ENCODE peak calls at places on chromosome 14, in six cellular contexts. One of them, this sample, is unnamed.

GRCh38 chr14:38404100-38404541 is 148.2 kb upstream of the CLEC14A start:
- DNase-seq in WTC11: no peak
- DNase-seq in K562: no peak
- DNase-seq in HepG2: no peak
- DNase-seq in GM12878: no peak
- DNase-seq in H1: no peak
- DNase-seq in this sample: no peak

GRCh38 chr14:31582286-31582691 is 21.1 kb downstream of the NUBPL start:
- DNase-seq in WTC11: no peak
- DNase-seq in K562: no peak
- DNase-seq in HepG2: no peak
- DNase-seq in GM12878: no peak
- DNase-seq in H1: no peak
- DNase-seq in this sample: no peak

GRCh38 chr14:29354446-29354845 is 573.2 kb downstream of the PRKD1 start:
- DNase-seq in WTC11: no peak
- DNase-seq in K562: no peak
- DNase-seq in HepG2: no peak
- DNase-seq in GM12878: no peak
- DNase-seq in H1: no peak
- DNase-seq in this sample: no peak

GRCh38 chr14:32808574-32809098 is 130.0 kb upstream of the NPAS3 start:
- DNase-seq in WTC11: no peak
- DNase-seq in K562: no peak
- DNase-seq in HepG2: no peak
- DNase-seq in GM12878: no peak
- DNase-seq in H1: no peak
- DNase-seq in this sample: no peak

GRCh38 chr14:69752773-69753172 is 14.2 kb upstream of the SRSF5 start:
- DNase-seq in WTC11: no peak
- DNase-seq in K562: no peak
- DNase-seq in HepG2: no peak
- DNase-seq in GM12878: no peak
- DNase-seq in H1: no peak
- DNase-seq in this sample: no peak

GRCh38 chr14:21227981-21228380 is 41.3 kb downstream of the HNRNPC start:
- DNase-seq in WTC11: no peak
- DNase-seq in K562: no peak
- DNase-seq in HepG2: no peak
- DNase-seq in GM12878: no peak
- DNase-seq in H1: no peak
- DNase-seq in this sample: no peak

GRCh38 chr14:39447155-39447554 is 14.9 kb upstream of the FBXO33 start:
- DNase-seq in WTC11: no peak
- DNase-seq in K562: no peak
- DNase-seq in HepG2: no peak
- DNase-seq in GM12878: no peak
- DNase-seq in H1: no peak
- DNase-seq in this sample: no peak

GRCh38 chr14:104364830-104365229 is 214.7 kb upstream of the C14orf180 start:
- DNase-seq in WTC11: no peak
- DNase-seq in K562: no peak
- DNase-seq in HepG2: no peak
- DNase-seq in GM12878: no peak
- DNase-seq in H1: no peak
- DNase-seq in this sample: no peak

GRCh38 chr14:104294628-104294982 is 156.2 kb downstream of the KIF26A start:
- DNase-seq in WTC11: peak
- DNase-seq in K562: no peak
- DNase-seq in HepG2: no peak
- DNase-seq in GM12878: no peak
- DNase-seq in H1: no peak
- DNase-seq in this sample: no peak

GRCh38 chr14:99479903-99480855 is 480 bp downstream of the SETD3 start:
- DNase-seq in WTC11: peak
- DNase-seq in K562: peak
- DNase-seq in HepG2: peak
- DNase-seq in GM12878: no peak
- DNase-seq in H1: no peak
- DNase-seq in this sample: peak

GRCh38 chr14:94062344-94062904 is 18.6 kb downstream of the DDX24 start:
- DNase-seq in WTC11: no peak
- DNase-seq in K562: no peak
- DNase-seq in HepG2: no peak
- DNase-seq in GM12878: no peak
- DNase-seq in H1: no peak
- DNase-seq in this sample: no peak
- TF ChIP-seq ATF3 in WTC11: no peak
- TF ChIP-seq ATF3 in K562: no peak
- TF ChIP-seq ATF3 in HepG2: no peak
- TF ChIP-seq ATF3 in GM12878: no peak
- TF ChIP-seq ATF3 in H1: no peak
- TF ChIP-seq ATF3 in this sample: no peak

DNA sequence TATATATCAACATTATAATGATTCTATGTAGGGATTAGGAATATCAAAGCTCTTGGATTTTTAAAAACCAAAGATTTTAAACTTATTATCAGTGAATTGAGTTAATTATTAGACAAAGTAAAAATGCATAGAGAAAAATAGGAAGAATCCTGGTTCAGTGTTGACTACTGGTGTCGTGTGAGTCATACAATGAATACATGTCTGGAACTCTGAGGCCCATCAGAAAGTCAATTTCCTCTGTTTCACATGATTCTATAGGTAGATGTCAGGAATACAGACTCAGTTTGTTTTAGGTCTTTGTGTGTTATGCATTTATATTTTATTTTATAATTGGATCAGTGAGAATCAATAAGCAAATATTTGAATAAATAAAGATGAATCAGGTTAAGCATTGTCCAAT is 84.5 kb upstream of the RTL1 start:
- DNase-seq in WTC11: no peak
- DNase-seq in K562: no peak
- DNase-seq in HepG2: no peak
- DNase-seq in GM12878: no peak
- DNase-seq in H1: no peak
- DNase-seq in this sample: peak
- TF ChIP-seq ATF3 in WTC11: no peak
- TF ChIP-seq ATF3 in K562: no peak
- TF ChIP-seq ATF3 in HepG2: no peak
- TF ChIP-seq ATF3 in GM12878: no peak
- TF ChIP-seq ATF3 in H1: no peak
- TF ChIP-seq ATF3 in this sample: no peak

DNA sequence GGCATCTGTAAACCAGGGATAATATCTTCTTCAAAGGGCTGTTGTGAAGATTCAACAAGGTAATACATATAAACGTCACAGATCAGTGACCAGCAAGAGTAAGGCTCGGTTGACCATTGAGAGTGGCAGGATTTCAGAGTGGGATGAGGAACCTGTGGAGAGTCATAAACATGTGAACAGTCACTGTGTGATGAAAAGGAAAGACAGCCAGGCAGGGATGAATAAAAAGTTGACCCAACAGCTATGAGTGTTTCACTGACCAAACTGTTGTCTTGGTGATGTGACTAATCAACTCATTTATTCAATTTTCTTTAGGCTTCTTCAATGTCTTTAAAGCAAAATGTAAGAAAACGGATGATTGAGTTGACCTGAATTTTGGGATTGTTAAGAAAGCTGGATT is 8.6 kb upstream of the FRMD6 start:
- DNase-seq in WTC11: no peak
- DNase-seq in K562: no peak
- DNase-seq in HepG2: no peak
- DNase-seq in GM12878: no peak
- DNase-seq in H1: no peak
- DNase-seq in this sample: no peak
- TF ChIP-seq ATF3 in WTC11: no peak
- TF ChIP-seq ATF3 in K562: no peak
- TF ChIP-seq ATF3 in HepG2: no peak
- TF ChIP-seq ATF3 in GM12878: no peak
- TF ChIP-seq ATF3 in H1: no peak
- TF ChIP-seq ATF3 in this sample: no peak

GRCh38 chr14:22296722-22297121 is 292.3 kb downstream of the DAD1 start:
- DNase-seq in WTC11: no peak
- DNase-seq in K562: no peak
- DNase-seq in HepG2: peak
- DNase-seq in GM12878: no peak
- DNase-seq in H1: no peak
- DNase-seq in this sample: no peak
- TF ChIP-seq ATF3 in WTC11: no peak
- TF ChIP-seq ATF3 in K562: no peak
- TF ChIP-seq ATF3 in HepG2: no peak
- TF ChIP-seq ATF3 in GM12878: no peak
- TF ChIP-seq ATF3 in H1: no peak
- TF ChIP-seq ATF3 in this sample: no peak

GRCh38 chr14:75823334-75823733 is 158.5 kb downstream of the TGFB3 start:
- DNase-seq in WTC11: no peak
- DNase-seq in K562: no peak
- DNase-seq in HepG2: no peak
- DNase-seq in GM12878: no peak
- DNase-seq in H1: no peak
- DNase-seq in this sample: no peak
- TF ChIP-seq ATF3 in WTC11: no peak
- TF ChIP-seq ATF3 in K562: no peak
- TF ChIP-seq ATF3 in HepG2: no peak
- TF ChIP-seq ATF3 in GM12878: no peak
- TF ChIP-seq ATF3 in H1: no peak
- TF ChIP-seq ATF3 in this sample: no peak

GRCh38 chr14:50821471-50822464 is 9.2 kb downstream of the NIN start:
- DNase-seq in WTC11: no peak
- DNase-seq in K562: peak
- DNase-seq in HepG2: no peak
- DNase-seq in GM12878: peak
- DNase-seq in H1: no peak
- DNase-seq in this sample: no peak
- TF ChIP-seq ATF3 in WTC11: no peak
- TF ChIP-seq ATF3 in K562: no peak
- TF ChIP-seq ATF3 in HepG2: no peak
- TF ChIP-seq ATF3 in GM12878: no peak
- TF ChIP-seq ATF3 in H1: no peak
- TF ChIP-seq ATF3 in this sample: no peak

This sample was measured in HCT116.